ENCODE peak calls at places on chromosome 22, in ten cellular contexts. Y is adrenal gland; D is suprapubic skin; S is LoVo; A is GOT3; G is RCC 7860; E is tibial nerve; K is psoas muscle; I is effector CD4-positive, alpha-beta T cell; V is myocyte. J is an unnamed sample.

GRCh38 chr22:29267462-29267857 is 321 bp downstream of the RHBDD3 start:
- DNase-seq in V (no peak), S (no peak), E (no peak), A (no peak), K (no peak), D (no peak), Y (no peak), I (no peak), G (no peak), J (no peak)

GRCh38 chr22:42410708-42411107 is 21.5 kb downstream of the NFAM1 start:
- DNase-seq in S (no peak), A (no peak), V (no peak), D (no peak), K (no peak), Y (no peak), E (no peak), I (no peak), G (no peak), J (no peak)

GRCh38 chr22:39317756-39318506 is 1.5 kb downstream of the RPL3 start:
- DNase-seq in G (peak; percentile 23), D (no peak), Y (peak; percentile 64), S (no peak), A (no peak), E (no peak), I (no peak), V (no peak), K (no peak), J (no peak)

GRCh38 chr22:46972901-46973831 is 210.7 kb downstream of the TBC1D22A start:
- DNase-seq in D (no peak), K (no peak), S (no peak), I (no peak), A (no peak), V (no peak), G (no peak), Y (no peak), E (no peak), J (no peak)

GRCh38 chr22:32307055-32307454 is 50.6 kb upstream of the RFPL3 start:
- DNase-seq in E (no peak), A (no peak), G (no peak), I (no peak), D (no peak), S (no peak), V (no peak), Y (no peak), K (no peak), J (no peak)

GRCh38 chr22:40332319-40332781 is 13.9 kb upstream of the ADSL start:
- DNase-seq in K (no peak), Y (no peak), G (no peak), D (no peak), V (no peak), A (no peak), S (no peak), E (no peak), I (no peak), J (no peak)

GRCh38 chr22:29044657-29045176 is 16.9 kb downstream of the C22orf31 start:
- DNase-seq in G (peak; percentile 84), D (peak; percentile 36), K (no peak), V (peak; percentile 71), I (no peak), Y (peak; percentile 75), E (no peak), S (no peak), A (no peak), J (no peak)

GRCh38 chr22:19741053-19741452 is 17.7 kb downstream of the GP1BB start:
- DNase-seq in Y (no peak), I (no peak), S (no peak), D (no peak), E (no peak), V (no peak), G (no peak), K (no peak), A (no peak), J (no peak)

GRCh38 chr22:31084811-31085492 is 3.8 kb downstream of the SMTN start:
- DNase-seq in S (peak; percentile 81), E (peak; percentile 84), D (peak; percentile 93), Y (peak; percentile 86), A (peak; percentile 26), G (no peak), K (peak; percentile 91), I (peak; percentile 81), V (peak; percentile 95), J (no peak)

GRCh38 chr22:46966495-46966845 is 204.0 kb downstream of the TBC1D22A start:
- DNase-seq in E (no peak), G (no peak), V (no peak), K (no peak), I (no peak), A (no peak), S (no peak), D (no peak), Y (no peak), J (no peak)

GRCh38 chr22:26851125-26851524 is 193.7 kb downstream of the MIAT start:
- DNase-seq in K (no peak), A (no peak), S (no peak), I (no peak), G (no peak), D (no peak), V (no peak), E (no peak), Y (no peak), J (no peak)

GRCh38 chr22:45638834-45639746 is 32.5 kb upstream of the ATXN10 start:
- DNase-seq in A (no peak), S (peak; percentile 79), I (no peak), V (no peak), K (peak; percentile 74), D (peak; percentile 88), G (peak; percentile 82), E (peak; percentile 38), Y (peak; percentile 25), J (no peak)

GRCh38 chr22:27405672-27406388 is 395.7 kb downstream of the MN1 start:
- DNase-seq in V (peak; percentile 63), Y (peak; percentile 57), A (no peak), I (no peak), G (peak; percentile 43), S (peak; percentile 22), K (peak; percentile 65), E (peak; percentile 17), D (no peak), J (no peak)

GRCh38 chr22:21731503-21731902 is 4.1 kb downstream of the YPEL1 start:
- DNase-seq in Y (no peak), V (no peak), I (no peak), E (no peak), D (no peak), K (no peak), G (no peak), S (no peak), A (no peak), J (no peak)

GRCh38 chr22:21861290-21861848 is 6.1 kb downstream of the MAPK1 start:
- DNase-seq in E (no peak), K (no peak), I (no peak), G (peak; percentile 45), V (no peak), D (no peak), S (no peak), Y (no peak), A (no peak), J (no peak)

GRCh38 chr22:38214248-38215056 is 12.7 kb downstream of the MAFF start:
- DNase-seq in G (no peak), K (peak; percentile 72), E (peak; percentile 57), D (no peak), S (no peak), A (no peak), Y (peak; percentile 83), V (no peak), I (peak; percentile 55), J (no peak)

J was measured in LNCaP clone FGC.